ENCODE peak calls at places on chromosomes 7 and 10, in nine cellular contexts. C is GF-D8, J is cardiac fibroblast, E is naive B cell, S is NCI-H2171 treated with DMSO at 0.1 percent for 48 hours, A is EL, O is brain microvascular endothelial cell, I is activated T-cell treated with anti-CD3 and anti-CD28 coated beads for 48 hours, M is sciatic nerve. P is an unnamed sample.
A peak's percentile ranks its signal among the peaks of the same experiment; 100 is the strongest.

GRCh38 chr7:91976743-91977142 is 36.1 kb downstream of the AKAP9 start:
- DNase-seq in C (no peak), J (no peak), E (no peak), S (no peak), A (no peak), O (no peak), I (no peak), M (no peak), P (no peak)

GRCh38 chr7:12769464-12769863 is 82.0 kb downstream of the ARL4A start:
- DNase-seq in C (no peak), J (peak; percentile 15), E (no peak), S (no peak), A (no peak), O (no peak), I (no peak), M (no peak), P (no peak)

GRCh38 chr10:71388736-71389310 is 7.9 kb upstream of the CDH23 start:
- DNase-seq in C (no peak), J (no peak), E (no peak), S (no peak), A (no peak), O (no peak), I (no peak), M (peak; percentile 26), P (no peak)

GRCh38 chr10:1272079-1272478 is 215.9 kb downstream of the WDR37 start:
- DNase-seq in C (no peak), J (no peak), E (no peak), S (no peak), A (no peak), O (no peak), I (no peak), M (no peak), P (no peak)

GRCh38 chr10:86083664-86084175 is 282.9 kb downstream of the GRID1 start:
- DNase-seq in C (no peak), J (no peak), E (no peak), S (no peak), A (no peak), O (no peak), I (no peak), M (no peak), P (no peak)

GRCh38 chr7:23628370-23628769 is 31.2 kb downstream of the CCDC126 start:
- DNase-seq in C (no peak), J (no peak), E (no peak), S (no peak), A (no peak), O (no peak), I (no peak), M (no peak), P (no peak)

GRCh38 chr7:4845740-4846142 is 16.1 kb downstream of the PAPOLB start:
- DNase-seq in C (no peak), J (peak; percentile 15), E (no peak), S (peak; percentile 83), A (no peak), O (no peak), I (no peak), M (no peak), P (no peak)

GRCh38 chr7:72444023-72444776 is 32.1 kb upstream of the CALN1 start:
- DNase-seq in C (peak; percentile 13), J (no peak), E (no peak), S (no peak), A (no peak), O (no peak), I (no peak), M (no peak), P (no peak)

GRCh38 chr7:142822714-142823113 is 32.2 kb upstream of the EPHB6 start:
- DNase-seq in C (no peak), J (no peak), E (no peak), S (no peak), A (no peak), O (no peak), I (no peak), M (no peak), P (no peak)

GRCh38 chr7:78203042-78203720 is 404.6 kb downstream of the PHTF2 start:
- DNase-seq in C (no peak), J (peak; percentile 41), E (no peak), S (no peak), A (peak; percentile 37), O (no peak), I (no peak), M (no peak), P (no peak)

GRCh38 chr10:68067029-68067428 is 8.1 kb downstream of the HERC4 start:
- DNase-seq in C (no peak), J (no peak), E (no peak), S (no peak), A (no peak), O (no peak), I (no peak), M (no peak), P (no peak)

GRCh38 chr7:24836084-24836483 is 78.8 kb upstream of the GSDME start:
- DNase-seq in C (peak; percentile 34), J (no peak), E (peak; percentile 87), S (no peak), A (no peak), O (no peak), I (no peak), M (no peak), P (no peak)

GRCh38 chr7:157521752-157522151 is 184.9 kb downstream of the DNAJB6 start:
- DNase-seq in C (no peak), J (no peak), E (no peak), S (no peak), A (no peak), O (no peak), I (no peak), M (peak; percentile 17), P (no peak)

GRCh38 chr7:146405737-146406136 is 289.1 kb downstream of the CNTNAP2 start:
- DNase-seq in C (no peak), J (no peak), E (no peak), S (no peak), A (no peak), O (no peak), I (no peak), M (no peak), P (no peak)

GRCh38 chr10:99394761-99395386 is 35.5 kb downstream of the GOT1 start:
- DNase-seq in C (no peak), J (no peak), E (no peak), S (peak; percentile 75), A (no peak), O (no peak), I (no peak), M (no peak), P (no peak)

GRCh38 chr10:6208781-6209235 is 6.1 kb downstream of the PFKFB3 start:
- DNase-seq in C (no peak), J (no peak), E (no peak), S (peak; percentile 70), A (no peak), O (no peak), I (no peak), M (no peak), P (no peak)

GRCh38 chr10:61164458-61165160 is 220.6 kb upstream of the RHOBTB1 start:
- DNase-seq in C (no peak), J (peak; percentile 45), E (no peak), S (no peak), A (peak; percentile 8), O (no peak), I (no peak), M (peak; percentile 56), P (no peak)